ENCODE peak calls at places on chromosomes 12 and 14, in seven cellular contexts. F, J, Z, B, W, X and N are unnamed samples. For H3K4me1 and H3K9me3, the result is how much of the 10 kb centered on the place peaks cover.

GRCh38 chr12:95480230-95480629 is 6.3 kb downstream of the METAP2 start:
- DNase-seq in F (peak), J (peak), Z (no peak), B (no peak), W (no peak), X (no peak), N (no peak)

GRCh38 chr12:3629082-3629830 is 123.7 kb downstream of the CRACR2A start:
- DNase-seq in F (no peak), J (no peak), Z (no peak), B (no peak), W (no peak), X (no peak), N (no peak)

GRCh38 chr12:107402041-107403022 is 283.3 kb upstream of the PWP1 start:
- DNase-seq in F (peak), J (peak), Z (peak), B (no peak), W (peak), X (peak), N (peak)

GRCh38 chr14:59482471-59483331 is 1.5 kb downstream of the L3HYPDH start:
- DNase-seq in F (peak), J (peak), Z (no peak), B (peak), W (no peak), X (peak), N (peak)

GRCh38 chr14:77286554-77286953 is 15.5 kb upstream of the NGB start:
- DNase-seq in F (no peak), J (no peak), Z (no peak), B (no peak), W (no peak), X (no peak), N (no peak)

GRCh38 chr12:18492372-18493025 is 231.2 kb downstream of the PIK3C2G start:
- DNase-seq in F (peak), J (peak), Z (no peak), B (no peak), W (no peak), X (no peak), N (no peak)

GRCh38 chr12:82479511-82479910 is 121.2 kb downstream of the METTL25 start:
- DNase-seq in F (peak), J (peak), Z (no peak), B (no peak), W (no peak), X (no peak), N (no peak)

GRCh38 chr14:29637406-29637805 is 290.2 kb downstream of the PRKD1 start:
- DNase-seq in F (peak), J (peak), Z (no peak), B (peak), W (no peak), X (peak), N (no peak)

GRCh38 chr14:67515386-67516079 is 17.6 kb upstream of the PLEKHH1 start:
- DNase-seq in F (peak), J (peak), Z (no peak), B (no peak), W (no peak), X (no peak), N (peak)

GRCh38 chr12:124032265-124032886 is 59.4 kb downstream of the ZNF664 start:
- DNase-seq in F (peak), J (peak), Z (peak), B (no peak), W (no peak), X (peak), N (peak)

GRCh38 chr14:61168126-61168525 is 113.0 kb downstream of the TMEM30B start:
- DNase-seq in F (no peak), J (no peak), Z (no peak), B (no peak), W (no peak), X (no peak), N (no peak)

GRCh38 chr14:20679907-20680306 is 4.5 kb upstream of the RNASE4 start:
- DNase-seq in F (peak), J (peak), Z (no peak), B (peak), W (no peak), X (no peak), N (peak)

GRCh38 chr14:98323850-98324249 is 948.1 kb downstream of the BCL11B start:
- DNase-seq in F (no peak), J (no peak), Z (no peak), B (no peak), W (no peak), X (no peak), N (no peak)

GRCh38 chr12:127355061-127355820 is 911.7 kb upstream of the TMEM132C start:
- DNase-seq in F (no peak), J (peak), Z (no peak), B (no peak), W (no peak), X (no peak), N (no peak)

GRCh38 chr12:76764856-76765255 is 941 bp downstream of the ZDHHC17 start:
- DNase-seq in F (peak), J (peak), Z (no peak), B (no peak), W (no peak), X (no peak), N (no peak)

GRCh38 chr12:104750061-104750460 is 208.0 kb downstream of the SLC41A2 start:
- DNase-seq in F (peak), J (peak), Z (no peak), B (peak), W (no peak), X (no peak), N (no peak)

GRCh38 chr12:19856389-19856788 is 417.1 kb downstream of the AEBP2 start:
- DNase-seq in F (peak), J (peak), Z (no peak), B (no peak), W (no peak), X (no peak), N (no peak)

GRCh38 chr14:76720382-76720813 is 40.9 kb upstream of the VASH1 start:
- DNase-seq in F (peak), J (no peak), Z (peak), B (no peak), W (no peak), X (peak), N (peak)

GRCh38 chr14:68789798-68790655 is 2.8 kb downstream of the ZFP36L1 start:
- DNase-seq in F (peak), J (peak), Z (no peak), B (no peak), W (no peak), X (peak), N (no peak)

GRCh38 chr14:86646688-86647687 is 1117.0 kb downstream of the FLRT2 start:
- DNase-seq in F (peak), J (peak), Z (peak), B (no peak), W (no peak), X (no peak), N (no peak)

GRCh38 chr12:38875571-38876228 is 29.7 kb downstream of the CPNE8 start:
- DNase-seq in F (no peak), J (peak), Z (no peak), B (no peak), W (no peak), X (no peak), N (peak)

GRCh38 chr14:103519043-103519836 is 3.4 kb downstream of the CKB start:
- DNase-seq in F (peak), J (peak), Z (no peak), B (no peak), W (no peak), X (no peak), N (no peak)

GRCh38 chr12:9943244-9943643 is 11.1 kb upstream of the CLEC2A start:
- DNase-seq in F (no peak), J (no peak), Z (no peak), B (no peak), W (no peak), X (no peak), N (no peak)

GRCh38 chr12:11798856-11799530 is 149.5 kb downstream of the ETV6 start:
- DNase-seq in F (peak), J (peak), Z (no peak), B (no peak), W (no peak), X (no peak), N (no peak)

GRCh38 chr12:39441963-39442894 is 691 bp downstream of the KIF21A start:
- DNase-seq in F (peak), J (peak), Z (peak), B (peak), W (no peak), X (peak), N (peak)

GRCh38 chr14:55103005-55103640 is 25.9 kb upstream of the LGALS3 start:
- DNase-seq in F (peak), J (peak), Z (peak), B (peak), W (peak), X (peak), N (no peak)
- H3K4me1 ChIP-seq in F (under half), J (half or more), Z (under half), B (under half), W (under half), X (under half), N (under half)

GRCh38 chr14:105837349-105838063 is 311.1 kb downstream of the TMEM121 start:
- DNase-seq in F (no peak), J (no peak), Z (no peak), B (no peak), W (no peak), X (no peak), N (no peak)
- H3K9me3 ChIP-seq in F (under half), J (under half), Z (under half), B (under half), W (under half), X (under half), N (under half)

DNA sequence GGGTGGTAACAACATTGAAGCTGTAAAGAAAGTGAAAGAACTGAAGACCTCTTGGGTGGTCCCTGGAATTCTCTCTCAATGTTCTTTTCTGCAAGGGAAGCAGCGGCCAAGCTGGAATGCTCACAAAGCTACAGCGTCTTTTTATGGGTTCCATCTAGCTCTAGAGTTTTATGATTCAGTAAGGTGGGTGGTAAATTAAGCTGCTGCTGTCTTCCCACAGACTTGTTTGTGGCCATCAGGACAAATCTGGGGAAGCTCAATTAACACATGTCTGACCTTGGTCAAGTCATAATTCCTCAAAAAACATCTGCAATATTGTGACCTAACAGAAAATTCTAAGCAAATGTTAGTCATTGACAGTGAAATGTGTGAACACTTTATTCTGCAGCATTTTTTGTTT is 139.1 kb downstream of the MED13L start:
- DNase-seq in F (peak), J (peak), Z (no peak), B (no peak), W (no peak), X (no peak), N (no peak)
- H3K4me1 ChIP-seq in F (under half), J (half or more), Z (under half), B (half or more), W (under half), X (under half), N (under half)

GRCh38 chr12:34298176-34298970 is 276.1 kb downstream of the ALG10 start:
- DNase-seq in F (no peak), J (no peak), Z (no peak), B (no peak), W (no peak), X (no peak), N (peak)

GRCh38 chr12:34301251-34302130 is 279.2 kb downstream of the ALG10 start:
- DNase-seq in F (no peak), J (no peak), Z (no peak), B (no peak), W (no peak), X (no peak), N (no peak)

GRCh38 chr12:34298971-34299801 is 276.9 kb downstream of the ALG10 start:
- DNase-seq in F (no peak), J (no peak), Z (no peak), B (no peak), W (no peak), X (no peak), N (no peak)

GRCh38 chr12:34300376-34301250 is 278.3 kb downstream of the ALG10 start:
- DNase-seq in F (no peak), J (no peak), Z (no peak), B (no peak), W (no peak), X (no peak), N (no peak)

DNA sequence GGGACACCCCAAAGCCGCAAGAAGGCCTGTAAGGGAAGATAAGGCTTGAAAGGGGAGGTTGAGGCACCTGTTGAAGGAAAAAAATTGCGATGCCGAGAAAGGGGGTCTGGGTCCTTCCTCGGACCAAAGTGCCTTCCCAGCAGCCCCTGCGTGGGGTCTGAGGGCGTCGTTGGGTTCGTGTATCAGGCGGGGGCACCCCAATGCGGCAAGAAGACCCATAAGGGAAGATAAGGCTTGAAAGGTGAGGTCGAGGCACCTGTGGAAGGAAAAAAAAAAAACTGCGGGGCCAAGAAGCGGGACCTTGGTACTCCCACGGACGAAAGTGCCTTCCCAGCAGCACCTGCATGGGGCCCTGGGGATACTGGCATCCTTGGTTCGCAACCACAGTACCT is 277.5 kb downstream of the ALG10 start:
- DNase-seq in F (no peak), J (no peak), Z (no peak), B (no peak), W (no peak), X (no peak), N (no peak)
- H3K9me3 ChIP-seq in F (under half), J (under half), Z (under half), B (under half), W (under half), X (under half), N (under half)

GRCh38 chr12:46492471-46493351 is 120.1 kb upstream of the SLC38A2 start:
- DNase-seq in F (peak), J (peak), Z (no peak), B (no peak), W (no peak), X (no peak), N (no peak)
- H3K4me1 ChIP-seq in F (under half), J (half or more), Z (under half), B (under half), W (under half), X (under half), N (under half)